ENCODE peak calls at places on chromosome 7, in four cellular contexts. U, V, I and N are unnamed samples.

GRCh38 chr7:81492240-81492639 is 277.6 kb downstream of the HGF start:
- DNase-seq in U (no peak), I (no peak), V (no peak), N (no peak)

GRCh38 chr7:2936301-2936700 is 92.2 kb upstream of the GNA12 start:
- DNase-seq in V (no peak), I (no peak), U (no peak), N (no peak)

GRCh38 chr7:33157311-33157710 is 27.9 kb downstream of the BBS9 start:
- DNase-seq in I (no peak), V (no peak), U (no peak), N (no peak)

GRCh38 chr7:130959743-130960207 is 225.8 kb upstream of the KLF14 start:
- DNase-seq in V (no peak), U (no peak), I (peak), N (peak)

GRCh38 chr7:39085590-39086049 is 107.9 kb downstream of the POU6F2 start:
- DNase-seq in V (no peak), I (no peak), U (no peak), N (no peak)

GRCh38 chr7:141992688-141993087 is 3.0 kb upstream of the MGAM start:
- DNase-seq in I (no peak), V (no peak), U (no peak), N (no peak)

GRCh38 chr7:2199956-2200583 is 32.7 kb downstream of the MAD1L1 start:
- DNase-seq in I (no peak), U (no peak), V (no peak), N (no peak)

GRCh38 chr7:130912910-130913720 is 179.1 kb upstream of the KLF14 start:
- DNase-seq in I (peak), V (peak), U (no peak), N (no peak)

GRCh38 chr7:137443616-137444015 is 100.1 kb upstream of the PTN start:
- DNase-seq in V (no peak), I (no peak), U (no peak), N (no peak)

GRCh38 chr7:17408245-17408903 is 109.9 kb downstream of the AHR start:
- DNase-seq in I (no peak), V (no peak), U (no peak), N (peak)

GRCh38 chr7:4871930-4872675 is 10.3 kb upstream of the PAPOLB start:
- DNase-seq in I (peak), U (no peak), V (no peak), N (no peak)

GRCh38 chr7:84712326-84712725 is 474.5 kb downstream of the SEMA3D start:
- DNase-seq in I (no peak), V (no peak), U (no peak), N (no peak)

GRCh38 chr7:87060288-87060537 is 759 bp upstream of the ELAPOR2 start:
- DNase-seq in U (no peak), V (no peak), I (peak), N (no peak)

GRCh38 chr7:137978464-137979237 is 23.2 kb downstream of the CREB3L2 start:
- DNase-seq in V (no peak), U (no peak), I (peak), N (no peak)

GRCh38 chr7:129553861-129554530 is 51.7 kb downstream of the SMKR1 start:
- DNase-seq in I (no peak), U (no peak), V (no peak), N (peak)

GRCh38 chr7:66497346-66497745 is 131.3 kb upstream of the KCTD7 start:
- DNase-seq in I (no peak), V (no peak), U (no peak), N (no peak)

GRCh38 chr7:66502230-66503035 is 126.2 kb upstream of the KCTD7 start:
- DNase-seq in I (peak), U (no peak), V (no peak), N (no peak)

GRCh38 chr7:66503036-66503370 is 125.7 kb upstream of the KCTD7 start:
- DNase-seq in U (no peak), V (no peak), I (no peak), N (no peak)

GRCh38 chr7:66503551-66504031 is 125.1 kb upstream of the KCTD7 start:
- DNase-seq in U (no peak), I (no peak), V (no peak), N (no peak)

GRCh38 chr7:66500087-66500486 is 128.6 kb upstream of the KCTD7 start:
- DNase-seq in I (peak), U (no peak), V (no peak), N (no peak)
- TF ChIP-seq SPI1 in I (no peak), U (no peak), V (no peak), N (no peak)

DNA sequence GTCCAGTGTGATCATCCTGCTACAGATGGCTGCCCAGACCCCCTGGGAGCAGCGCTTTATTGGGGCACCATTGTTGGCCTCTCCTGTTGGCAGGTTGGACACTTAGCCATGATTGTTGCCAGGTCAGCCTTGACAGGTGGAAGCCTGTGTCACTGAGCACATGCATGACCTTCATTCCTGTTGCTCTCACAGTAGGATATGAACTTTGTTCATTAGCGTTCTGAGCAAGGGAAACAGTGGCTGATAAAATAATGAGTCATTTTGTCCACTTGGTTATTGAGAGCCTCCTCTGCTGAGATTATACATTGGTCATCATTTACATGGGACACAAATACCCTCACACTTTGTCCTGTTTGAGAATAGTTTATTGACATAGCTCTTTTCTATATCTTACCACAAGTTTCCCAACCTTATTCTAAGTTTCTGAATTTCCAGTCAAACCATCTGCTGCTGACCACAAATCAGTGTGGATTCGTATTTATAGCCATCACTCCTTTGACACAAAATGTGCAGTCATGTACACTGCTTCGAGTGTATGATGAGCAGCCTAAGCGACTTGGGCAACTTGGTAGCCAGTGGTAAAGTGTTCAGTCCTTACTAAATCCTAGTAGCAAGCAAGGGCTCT is 102.6 kb downstream of the TPST1 start:
- DNase-seq in U (no peak), V (no peak), I (no peak), N (no peak)
- TF ChIP-seq SPI1 in U (no peak), V (no peak), I (no peak), N (no peak)

GRCh38 chr7:118311121-118311803 is 86.8 kb downstream of the ANKRD7 start:
- DNase-seq in U (no peak), I (no peak), V (peak), N (peak)
- TF ChIP-seq SPI1 in U (peak), I (no peak), V (peak), N (peak)

DNA sequence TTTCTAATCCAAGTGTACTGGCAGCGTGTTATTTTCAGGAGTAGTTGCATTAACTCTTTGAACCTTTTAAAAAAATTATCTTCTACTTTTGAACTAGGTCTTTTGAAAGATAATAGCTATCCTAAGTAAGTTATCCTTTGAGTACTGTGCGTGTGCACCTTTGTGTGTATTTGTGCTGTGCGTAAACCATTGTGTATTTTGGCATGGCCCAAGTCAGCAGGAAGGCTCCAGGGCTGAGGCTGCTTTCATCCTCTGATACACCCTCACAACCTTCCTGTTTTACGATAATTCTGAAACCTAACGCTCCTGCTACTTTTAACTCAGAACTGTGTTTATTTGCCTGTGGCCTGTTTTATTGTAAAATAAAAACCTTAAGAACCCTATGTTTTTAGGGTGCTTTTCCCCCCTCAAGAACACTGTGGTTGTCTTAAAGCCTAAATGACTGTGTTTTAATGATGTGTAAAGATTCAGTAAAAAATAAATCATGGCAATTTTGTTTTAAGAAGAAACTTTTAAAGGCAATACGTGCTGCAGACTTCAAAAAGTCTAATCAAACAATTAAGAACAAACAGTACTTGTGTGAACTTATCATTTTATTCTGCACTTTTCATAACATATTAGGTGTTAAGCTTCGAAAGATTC is 57.5 kb downstream of the HDAC9 start:
- DNase-seq in U (no peak), V (no peak), I (no peak), N (no peak)
- TF ChIP-seq SPI1 in U (no peak), V (no peak), I (no peak), N (no peak)

GRCh38 chr7:12212051-12212485 is 974 bp downstream of the TMEM106B start:
- DNase-seq in I (peak), U (no peak), V (no peak), N (no peak)

GRCh38 chr7:12211054-12212050 is at the start of gene TMEM106B:
- DNase-seq in I (peak), V (peak), U (peak), N (peak)

GRCh38 chr7:12207046-12207445 is 4.0 kb upstream of the TMEM106B start:
- DNase-seq in I (no peak), V (no peak), U (no peak), N (no peak)

DNA sequence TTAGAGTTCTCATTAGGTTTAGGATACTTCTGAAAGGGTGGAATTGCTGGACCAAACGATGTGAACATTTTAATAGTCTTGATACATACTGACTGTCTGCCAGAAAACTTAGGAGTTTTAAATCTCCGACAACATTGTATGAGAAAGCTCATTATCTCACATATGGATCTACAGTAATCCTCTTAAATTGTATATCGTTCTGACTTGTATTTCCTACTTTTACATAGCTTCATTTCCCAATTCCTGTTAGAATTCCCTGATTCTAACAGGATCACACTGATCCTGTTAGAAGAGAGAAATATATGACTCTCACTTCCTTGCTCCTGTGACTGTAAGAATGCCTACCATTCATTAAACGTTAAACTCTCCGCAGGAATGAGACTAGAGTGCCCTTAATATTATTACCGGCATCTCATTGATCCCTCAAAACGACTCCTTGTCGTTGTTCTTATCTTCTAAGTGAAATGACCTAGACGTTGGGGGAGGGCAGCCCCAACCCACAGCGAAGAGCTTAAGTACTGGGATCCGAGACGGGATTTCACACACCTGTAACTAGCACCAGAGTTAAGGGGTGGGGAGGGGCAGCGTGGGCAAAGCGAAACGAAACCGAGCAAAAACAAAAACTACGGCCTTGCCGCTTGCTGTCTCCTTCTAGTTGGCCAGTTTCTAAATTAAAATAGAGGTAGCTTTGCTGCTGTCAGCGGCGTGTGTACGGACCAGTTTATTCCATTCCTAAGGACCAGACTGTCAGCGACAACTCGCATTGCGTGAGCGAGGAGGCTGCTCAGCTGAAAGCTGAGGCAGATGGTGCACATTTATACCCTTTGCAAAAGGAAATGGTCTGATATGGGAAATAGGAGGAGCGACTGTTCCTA is 678 bp upstream of the TMEM106B start:
- DNase-seq in I (peak), V (no peak), U (peak), N (no peak)
- TF ChIP-seq SPI1 in I (no peak), V (no peak), U (no peak), N (no peak)